ENCODE peak calls at places on chromosomes 2 and 18, in seven cellular contexts. One of them, this sample, is unnamed.

GRCh38 chr18:76472811-76473210 is 22.2 kb downstream of the ZNF516 start:
- DNase-seq in choroid plexus epithelial cell: no peak
- DNase-seq in PC-9: no peak
- DNase-seq in MCF 10A: no peak
- DNase-seq in foreskin fibroblast: no peak
- DNase-seq in kidney: no peak
- DNase-seq in H9: no peak
- DNase-seq in this sample: no peak

GRCh38 chr2:69449906-69450305 is 12.7 kb upstream of the NFU1 start:
- DNase-seq in choroid plexus epithelial cell: peak
- DNase-seq in PC-9: no peak
- DNase-seq in MCF 10A: no peak
- DNase-seq in foreskin fibroblast: no peak
- DNase-seq in kidney: no peak
- DNase-seq in H9: no peak
- DNase-seq in this sample: no peak

GRCh38 chr18:33212363-33212762 is 228.2 kb downstream of the CCDC178 start:
- DNase-seq in choroid plexus epithelial cell: no peak
- DNase-seq in PC-9: no peak
- DNase-seq in MCF 10A: peak
- DNase-seq in foreskin fibroblast: no peak
- DNase-seq in kidney: no peak
- DNase-seq in H9: no peak
- DNase-seq in this sample: no peak

GRCh38 chr2:71882949-71883472 is 264.7 kb downstream of the CYP26B1 start:
- DNase-seq in choroid plexus epithelial cell: peak
- DNase-seq in PC-9: peak
- DNase-seq in MCF 10A: peak
- DNase-seq in foreskin fibroblast: peak
- DNase-seq in kidney: peak
- DNase-seq in H9: peak
- DNase-seq in this sample: peak

GRCh38 chr2:85945576-85945975 is 56.8 kb upstream of the ST3GAL5 start:
- DNase-seq in choroid plexus epithelial cell: no peak
- DNase-seq in PC-9: no peak
- DNase-seq in MCF 10A: no peak
- DNase-seq in foreskin fibroblast: no peak
- DNase-seq in kidney: no peak
- DNase-seq in H9: no peak
- DNase-seq in this sample: no peak

GRCh38 chr2:54081574-54081973 is 33.8 kb upstream of the ACYP2 start:
- DNase-seq in choroid plexus epithelial cell: peak
- DNase-seq in PC-9: no peak
- DNase-seq in MCF 10A: peak
- DNase-seq in foreskin fibroblast: no peak
- DNase-seq in kidney: no peak
- DNase-seq in H9: no peak
- DNase-seq in this sample: no peak

GRCh38 chr18:3715223-3716080 is 265.5 kb downstream of the TGIF1 start:
- DNase-seq in choroid plexus epithelial cell: no peak
- DNase-seq in PC-9: no peak
- DNase-seq in MCF 10A: no peak
- DNase-seq in foreskin fibroblast: no peak
- DNase-seq in kidney: no peak
- DNase-seq in H9: no peak
- DNase-seq in this sample: no peak

GRCh38 chr2:85769236-85769986 is 15.6 kb downstream of the ATOH8 start:
- DNase-seq in choroid plexus epithelial cell: no peak
- DNase-seq in PC-9: no peak
- DNase-seq in MCF 10A: no peak
- DNase-seq in foreskin fibroblast: no peak
- DNase-seq in kidney: no peak
- DNase-seq in H9: no peak
- DNase-seq in this sample: peak

GRCh38 chr2:197304556-197305011 is 6.0 kb downstream of the ANKRD44 start:
- DNase-seq in choroid plexus epithelial cell: no peak
- DNase-seq in PC-9: no peak
- DNase-seq in MCF 10A: no peak
- DNase-seq in foreskin fibroblast: no peak
- DNase-seq in kidney: no peak
- DNase-seq in H9: no peak
- DNase-seq in this sample: no peak

GRCh38 chr2:170276056-170276455 is 98.1 kb downstream of the MYO3B start:
- DNase-seq in choroid plexus epithelial cell: no peak
- DNase-seq in PC-9: no peak
- DNase-seq in MCF 10A: no peak
- DNase-seq in foreskin fibroblast: no peak
- DNase-seq in kidney: no peak
- DNase-seq in H9: no peak
- DNase-seq in this sample: no peak

GRCh38 chr2:38765149-38765548 is 12.9 kb upstream of the GEMIN6 start:
- DNase-seq in choroid plexus epithelial cell: peak
- DNase-seq in PC-9: peak
- DNase-seq in MCF 10A: no peak
- DNase-seq in foreskin fibroblast: no peak
- DNase-seq in kidney: no peak
- DNase-seq in H9: no peak
- DNase-seq in this sample: no peak

GRCh38 chr2:207805566-207806226 is 36.0 kb upstream of the FZD5 start:
- DNase-seq in choroid plexus epithelial cell: no peak
- DNase-seq in PC-9: peak
- DNase-seq in MCF 10A: peak
- DNase-seq in foreskin fibroblast: no peak
- DNase-seq in kidney: no peak
- DNase-seq in H9: no peak
- DNase-seq in this sample: peak

GRCh38 chr2:20156826-20157605 is 67.9 kb downstream of the SDC1 start:
- DNase-seq in choroid plexus epithelial cell: no peak
- DNase-seq in PC-9: no peak
- DNase-seq in MCF 10A: no peak
- DNase-seq in foreskin fibroblast: no peak
- DNase-seq in kidney: no peak
- DNase-seq in H9: peak
- DNase-seq in this sample: no peak

GRCh38 chr2:12856934-12857660 is 140.4 kb downstream of the TRIB2 start:
- DNase-seq in choroid plexus epithelial cell: peak
- DNase-seq in PC-9: peak
- DNase-seq in MCF 10A: peak
- DNase-seq in foreskin fibroblast: peak
- DNase-seq in kidney: no peak
- DNase-seq in H9: no peak
- DNase-seq in this sample: no peak

GRCh38 chr2:130385709-130386108 is 29.9 kb downstream of the PTPN18 start:
- DNase-seq in choroid plexus epithelial cell: no peak
- DNase-seq in PC-9: no peak
- DNase-seq in MCF 10A: no peak
- DNase-seq in foreskin fibroblast: no peak
- DNase-seq in kidney: peak
- DNase-seq in H9: no peak
- DNase-seq in this sample: no peak

GRCh38 chr18:23230688-23231087 is 95.4 kb downstream of the CABLES1 start:
- DNase-seq in choroid plexus epithelial cell: no peak
- DNase-seq in PC-9: no peak
- DNase-seq in MCF 10A: no peak
- DNase-seq in foreskin fibroblast: no peak
- DNase-seq in kidney: no peak
- DNase-seq in H9: no peak
- DNase-seq in this sample: no peak

GRCh38 chr2:199955007-199955338 is 318 bp downstream of the TYW5 start:
- DNase-seq in choroid plexus epithelial cell: peak
- DNase-seq in PC-9: no peak
- DNase-seq in MCF 10A: no peak
- DNase-seq in foreskin fibroblast: no peak
- DNase-seq in kidney: no peak
- DNase-seq in H9: no peak
- DNase-seq in this sample: no peak

GRCh38 chr2:199951023-199951422 is 4.3 kb downstream of the TYW5 start:
- DNase-seq in choroid plexus epithelial cell: no peak
- DNase-seq in PC-9: no peak
- DNase-seq in MCF 10A: no peak
- DNase-seq in foreskin fibroblast: no peak
- DNase-seq in kidney: no peak
- DNase-seq in H9: no peak
- DNase-seq in this sample: no peak

GRCh38 chr2:199946836-199947235 is 8.5 kb downstream of the TYW5 start:
- DNase-seq in choroid plexus epithelial cell: no peak
- DNase-seq in PC-9: no peak
- DNase-seq in MCF 10A: no peak
- DNase-seq in foreskin fibroblast: no peak
- DNase-seq in kidney: no peak
- DNase-seq in H9: no peak
- DNase-seq in this sample: no peak

GRCh38 chr2:199946196-199946595 is 9.1 kb downstream of the TYW5 start:
- DNase-seq in choroid plexus epithelial cell: no peak
- DNase-seq in PC-9: no peak
- DNase-seq in MCF 10A: no peak
- DNase-seq in foreskin fibroblast: no peak
- DNase-seq in kidney: no peak
- DNase-seq in H9: no peak
- DNase-seq in this sample: no peak

DNA sequence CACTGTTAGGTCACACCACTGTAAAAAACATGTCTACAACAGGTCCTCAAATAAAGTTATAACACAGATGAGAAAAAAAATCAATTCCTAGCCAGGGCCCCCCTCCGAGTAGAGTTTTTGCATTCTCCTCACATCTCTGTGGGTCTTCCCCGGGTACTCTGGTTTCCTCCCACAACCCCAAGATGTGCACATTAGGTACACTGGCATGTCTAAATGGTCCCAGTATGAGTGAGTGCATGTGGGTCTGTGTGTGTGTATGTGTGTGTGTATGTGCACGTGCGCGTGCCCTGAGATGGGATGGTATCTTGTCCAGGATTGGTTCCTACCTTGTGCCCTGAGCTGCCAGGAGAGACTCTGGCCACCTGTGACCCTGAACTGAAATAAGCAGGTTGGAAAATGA is 4.9 kb downstream of the TYW5 start:
- DNase-seq in choroid plexus epithelial cell: no peak
- DNase-seq in PC-9: no peak
- DNase-seq in MCF 10A: no peak
- DNase-seq in foreskin fibroblast: no peak
- DNase-seq in kidney: no peak
- DNase-seq in H9: no peak
- DNase-seq in this sample: no peak
- TF ChIP-seq CTCF in choroid plexus epithelial cell: no peak
- TF ChIP-seq CTCF in PC-9: no peak
- TF ChIP-seq CTCF in MCF 10A: no peak
- TF ChIP-seq CTCF in foreskin fibroblast: no peak
- TF ChIP-seq CTCF in kidney: no peak
- TF ChIP-seq CTCF in H9: no peak
- TF ChIP-seq CTCF in this sample: no peak

GRCh38 chr2:202831241-202831997 is 40.1 kb downstream of the ICA1L start:
- DNase-seq in choroid plexus epithelial cell: peak
- DNase-seq in PC-9: peak
- DNase-seq in MCF 10A: peak
- DNase-seq in foreskin fibroblast: peak
- DNase-seq in kidney: no peak
- DNase-seq in H9: peak
- DNase-seq in this sample: peak
- TF ChIP-seq CTCF in choroid plexus epithelial cell: peak
- TF ChIP-seq CTCF in PC-9: peak
- TF ChIP-seq CTCF in MCF 10A: peak
- TF ChIP-seq CTCF in foreskin fibroblast: peak
- TF ChIP-seq CTCF in kidney: peak
- TF ChIP-seq CTCF in H9: peak
- TF ChIP-seq CTCF in this sample: peak

GRCh38 chr2:113406114-113406513 is 31.4 kb upstream of the ZNG1B start:
- DNase-seq in choroid plexus epithelial cell: no peak
- DNase-seq in PC-9: no peak
- DNase-seq in MCF 10A: no peak
- DNase-seq in foreskin fibroblast: no peak
- DNase-seq in kidney: peak
- DNase-seq in H9: peak
- DNase-seq in this sample: no peak

DNA sequence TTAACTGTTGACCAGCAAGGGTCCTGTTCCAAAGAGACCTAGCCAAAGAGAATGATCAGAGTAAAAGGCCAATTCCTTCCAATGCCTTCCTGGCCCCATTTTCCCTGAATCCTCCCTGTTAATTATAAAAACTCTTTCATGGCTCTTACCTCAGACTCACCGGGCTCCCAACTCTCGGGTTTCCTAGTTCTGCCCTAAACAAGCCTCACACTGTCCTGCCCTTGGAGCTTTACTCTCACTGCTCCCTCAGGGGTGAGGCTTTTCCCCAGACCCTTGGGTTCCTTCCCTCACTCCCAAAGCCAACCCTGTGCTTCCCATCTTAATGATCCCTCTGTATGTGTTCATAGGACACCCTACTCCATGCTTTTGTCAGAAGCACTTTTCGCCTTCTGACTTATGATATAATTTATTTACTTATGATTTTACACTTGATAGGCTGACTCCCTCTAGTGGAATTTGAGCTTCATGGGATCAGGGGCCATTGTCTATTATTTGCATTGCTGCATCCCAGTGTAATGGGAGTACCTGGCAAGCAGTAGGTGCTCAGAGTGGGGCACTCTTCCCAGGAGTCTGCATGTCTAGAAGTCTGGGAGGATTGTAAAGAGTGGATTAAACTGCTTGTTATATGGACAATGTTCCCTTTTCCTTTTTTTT is 29.9 kb upstream of the ZNG1B start:
- DNase-seq in choroid plexus epithelial cell: peak
- DNase-seq in PC-9: peak
- DNase-seq in MCF 10A: peak
- DNase-seq in foreskin fibroblast: peak
- DNase-seq in kidney: no peak
- DNase-seq in H9: no peak
- DNase-seq in this sample: no peak
- TF ChIP-seq CTCF in choroid plexus epithelial cell: peak
- TF ChIP-seq CTCF in PC-9: peak
- TF ChIP-seq CTCF in MCF 10A: peak
- TF ChIP-seq CTCF in foreskin fibroblast: peak
- TF ChIP-seq CTCF in kidney: no peak
- TF ChIP-seq CTCF in H9: peak
- TF ChIP-seq CTCF in this sample: no peak

DNA sequence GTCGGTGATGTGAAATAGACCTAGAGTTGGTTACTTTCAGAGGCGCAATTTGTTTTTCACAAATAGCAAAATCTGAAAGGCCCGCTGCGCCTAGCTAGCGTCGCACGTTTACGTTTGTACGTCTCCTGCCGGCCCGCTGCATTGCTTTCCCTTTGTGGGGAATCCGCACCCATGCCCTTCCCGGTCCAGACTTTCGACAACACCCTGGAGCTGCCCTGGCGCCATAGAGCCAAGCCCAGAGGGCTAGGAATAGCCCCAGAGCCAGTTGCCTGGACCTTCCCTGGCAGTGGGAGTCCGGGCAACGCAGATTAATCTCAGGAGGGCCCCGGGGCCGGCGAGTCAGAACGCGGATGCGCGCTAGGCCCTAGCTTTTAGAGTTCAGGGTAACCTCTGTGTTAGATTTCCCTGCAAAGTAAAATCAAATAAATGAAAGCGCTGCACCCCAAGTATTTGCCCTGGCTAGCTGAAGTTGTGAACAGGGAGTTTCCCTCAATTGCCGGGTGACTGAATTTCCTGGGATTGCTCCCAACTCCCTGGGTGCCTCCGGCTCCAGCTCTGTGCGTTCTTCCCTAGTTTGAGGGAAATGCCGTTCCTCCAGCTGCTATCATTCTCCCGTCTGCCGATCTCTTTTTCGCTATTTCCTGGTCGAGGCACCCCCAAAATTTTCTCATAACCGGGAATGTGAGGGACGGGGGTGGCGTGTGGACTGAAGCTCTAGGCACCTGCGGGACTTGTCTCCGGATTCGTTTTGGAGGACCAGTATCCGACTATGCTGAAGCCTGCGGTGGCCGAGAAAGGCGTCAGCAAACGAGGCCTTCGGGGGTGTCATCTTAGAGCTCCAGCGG is 1.2 kb upstream of the EN1 start:
- DNase-seq in choroid plexus epithelial cell: no peak
- DNase-seq in PC-9: no peak
- DNase-seq in MCF 10A: no peak
- DNase-seq in foreskin fibroblast: no peak
- DNase-seq in kidney: no peak
- DNase-seq in H9: peak
- DNase-seq in this sample: no peak
- TF ChIP-seq CTCF in choroid plexus epithelial cell: no peak
- TF ChIP-seq CTCF in PC-9: no peak
- TF ChIP-seq CTCF in MCF 10A: no peak
- TF ChIP-seq CTCF in foreskin fibroblast: no peak
- TF ChIP-seq CTCF in kidney: no peak
- TF ChIP-seq CTCF in H9: no peak
- TF ChIP-seq CTCF in this sample: no peak

This sample was measured in Calu3.